ENCODE peak calls at places on chromosomes 2 and 18, in seven cellular contexts. I is PC-9; B is activated naive CD4-positive, alpha-beta T cell treated with anti-CD3 and anti-CD28 coated beads, Interleukin-2, amount 10 ng/mL, durations not matched to agents 7 days and 5 days; H is mesothelial cell of epicardium; W is HTR-8/SVneo; C is LHCN-M2; R is Right ventricle myocardium superior. F is an unnamed sample.

GRCh38 chr2:221641181-221641871 is 69.2 kb upstream of the EPHA4 start:
- DNase-seq in I (peak), B (no peak), H (no peak), W (no peak), C (no peak), R (no peak), F (no peak)

GRCh38 chr2:70851704-70852103 is 16.1 kb upstream of the CD207 start:
- DNase-seq in I (no peak), B (peak), H (no peak), W (no peak), C (peak), R (no peak), F (no peak)

GRCh38 chr2:133362061-133362476 is 206.2 kb downstream of the NCKAP5 start:
- DNase-seq in I (no peak), B (no peak), H (no peak), W (peak), C (peak), R (no peak), F (peak)

GRCh38 chr18:37537868-37538525 is 27.6 kb downstream of the CELF4 start:
- DNase-seq in I (peak), B (peak), H (peak), W (peak), C (peak), R (peak), F (peak)

GRCh38 chr2:88239781-88240180 is 69.6 kb downstream of the THNSL2 start:
- DNase-seq in I (no peak), B (no peak), H (no peak), W (no peak), C (no peak), R (no peak), F (no peak)

GRCh38 chr2:172986040-172986439 is 89.6 kb upstream of the MAP3K20 start:
- DNase-seq in I (no peak), B (no peak), H (no peak), W (no peak), C (peak), R (no peak), F (no peak)

GRCh38 chr2:136130511-136130910 is 12.6 kb upstream of the CXCR4 start:
- DNase-seq in I (no peak), B (no peak), H (no peak), W (no peak), C (no peak), R (no peak), F (no peak)

GRCh38 chr2:96534701-96535181 is 1.8 kb upstream of the ARID5A start:
- DNase-seq in I (no peak), B (no peak), H (no peak), W (no peak), C (no peak), R (no peak), F (no peak)

GRCh38 chr2:208250401-208250800 is 4.5 kb downstream of the IDH1 start:
- DNase-seq in I (no peak), B (no peak), H (no peak), W (no peak), C (no peak), R (no peak), F (peak)

GRCh38 chr2:47089083-47089464 is 66.0 kb downstream of the STPG4 start:
- DNase-seq in I (no peak), B (no peak), H (no peak), W (no peak), C (peak), R (no peak), F (no peak)

F was measured in HCEC 1CT.